ENCODE peak calls at places on chromosomes 2 and 18, in eight cellular contexts. F is MM.1S, O is Peyer's patch, J is PC-3, Q is RWPE2, M is cardiac muscle cell, R is IMR-90, P is breast epithelium. N is an unnamed sample.

GRCh38 chr18:48933578-48934399 is 17.0 kb downstream of the SMAD7 start:
- DNase-seq in F (peak), O (no peak), J (no peak), P (no peak), R (no peak), M (no peak), Q (no peak), N (no peak)

GRCh38 chr18:26617151-26617554 is 68.8 kb upstream of the KCTD1 start:
- DNase-seq in J (peak), M (no peak), Q (no peak), F (no peak), O (no peak), P (no peak), R (peak), N (peak)

GRCh38 chr18:49861659-49862058 is 48.3 kb upstream of the ACAA2 start:
- DNase-seq in O (no peak), F (peak), J (peak), P (no peak), M (no peak), R (no peak), Q (no peak), N (peak)

GRCh38 chr18:79935925-79936324 is 15.5 kb downstream of the SLC66A2 start:
- DNase-seq in R (no peak), O (peak), J (no peak), Q (peak), F (no peak), M (no peak), P (peak), N (no peak)

GRCh38 chr2:9756692-9757250 is 86.5 kb upstream of the TAF1B start:
- DNase-seq in R (no peak), O (no peak), P (no peak), Q (no peak), F (no peak), M (no peak), J (no peak), N (no peak)

GRCh38 chr2:226215902-226216503 is 583.6 kb downstream of the IRS1 start:
- DNase-seq in R (peak), F (peak), P (peak), J (peak), M (peak), Q (no peak), O (peak), N (peak)

GRCh38 chr18:23204589-23205235 is 69.4 kb downstream of the CABLES1 start:
- DNase-seq in F (no peak), J (no peak), O (no peak), R (no peak), P (no peak), M (no peak), Q (no peak), N (no peak)

GRCh38 chr2:1097086-1097485 is 146.4 kb downstream of the SNTG2 start:
- DNase-seq in F (no peak), P (no peak), M (no peak), J (no peak), R (no peak), O (no peak), Q (no peak), N (no peak)

GRCh38 chr2:33210626-33211025 is 263.9 kb downstream of the LTBP1 start:
- DNase-seq in P (no peak), J (peak), Q (no peak), O (no peak), M (no peak), R (peak), F (no peak), N (no peak)

GRCh38 chr2:30978044-30978443 is 160.2 kb downstream of the GALNT14 start:
- DNase-seq in Q (no peak), J (no peak), P (no peak), M (no peak), R (no peak), F (no peak), O (no peak), N (no peak)

GRCh38 chr2:58906151-58906645 is 665.1 kb upstream of the FANCL start:
- DNase-seq in F (no peak), Q (no peak), R (no peak), P (no peak), M (no peak), J (peak), O (no peak), N (no peak)

GRCh38 chr2:199273043-199273647 is 184.6 kb downstream of the SATB2 start:
- DNase-seq in O (no peak), J (peak), M (no peak), P (no peak), Q (no peak), R (peak), F (no peak), N (peak)

GRCh38 chr18:57898506-57899124 is 95.5 kb upstream of the ATP8B1 start:
- DNase-seq in R (peak), F (no peak), O (no peak), J (peak), M (no peak), P (no peak), Q (no peak), N (peak)

GRCh38 chr2:172434821-172435607 is 7.6 kb downstream of the ITGA6 start:
- DNase-seq in M (no peak), F (peak), Q (no peak), J (no peak), R (peak), O (peak), P (no peak), N (no peak)

GRCh38 chr2:55228224-55228563 is 3.9 kb downstream of the CLHC1 start:
- DNase-seq in O (no peak), M (no peak), R (no peak), Q (no peak), F (no peak), P (no peak), J (no peak), N (no peak)
- H3K4me3 ChIP-seq in O (no peak), M (no peak), R (no peak), Q (no peak), F (no peak), P (no peak), J (no peak), N (no peak)

DNA sequence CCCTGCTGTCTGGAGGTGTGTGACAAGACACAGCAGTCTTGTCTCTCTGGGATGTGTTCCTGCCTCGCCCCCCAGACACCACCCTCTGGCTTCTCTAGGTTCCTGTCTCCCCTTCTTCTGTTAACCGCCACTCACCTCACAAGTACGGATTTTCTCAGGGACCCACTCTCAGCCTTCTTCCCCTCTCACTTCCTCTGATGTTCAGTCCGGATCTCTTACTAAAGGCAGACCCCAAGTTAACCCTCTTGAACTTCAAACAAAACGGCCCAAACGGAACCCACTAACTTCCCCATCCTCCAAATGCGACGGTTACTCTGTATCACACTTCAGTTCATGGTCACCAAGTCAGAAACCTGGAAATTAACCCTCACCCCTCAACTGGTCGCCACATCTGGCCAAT is 32.0 kb downstream of the B4GALT6 start:
- DNase-seq in O (no peak), Q (no peak), M (no peak), R (no peak), P (no peak), F (no peak), J (no peak), N (no peak)
- TF ChIP-seq CTCF in O (no peak), Q (no peak), M (no peak), R (no peak), P (no peak), F (no peak), J (no peak), N (no peak)

DNA sequence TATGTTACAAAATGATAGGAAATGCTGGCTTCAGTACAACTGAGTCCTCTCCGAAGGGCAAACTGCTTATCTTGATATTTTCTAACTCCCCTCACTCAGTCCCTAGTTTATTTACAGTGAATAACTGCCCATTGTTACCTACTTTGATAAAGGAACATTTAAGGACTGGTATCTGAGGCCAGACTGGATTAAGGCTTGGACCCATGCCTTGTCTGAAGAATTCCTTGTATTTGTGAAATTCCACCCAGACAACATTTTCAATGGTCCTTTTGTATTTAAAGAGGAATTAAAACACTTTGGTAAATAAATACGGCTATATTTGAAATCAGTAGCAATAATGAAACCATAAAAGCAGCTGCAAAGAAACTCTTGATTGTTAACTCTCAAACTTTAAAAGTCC is 58.3 kb downstream of the PELI1 start:
- DNase-seq in M (no peak), Q (no peak), J (no peak), P (no peak), R (no peak), F (no peak), O (no peak), N (no peak)
- H3K27ac ChIP-seq in M (no peak), Q (no peak), J (no peak), P (no peak), R (no peak), F (no peak), O (no peak), N (no peak)

GRCh38 chr18:38587571-38587970 is 1022.0 kb upstream of the CELF4 start:
- DNase-seq in F (no peak), Q (no peak), M (no peak), P (no peak), O (no peak), R (no peak), J (no peak), N (no peak)

GRCh38 chr18:38586327-38586726 is 1020.7 kb upstream of the CELF4 start:
- DNase-seq in P (no peak), J (no peak), O (no peak), M (no peak), Q (no peak), F (no peak), R (no peak), N (no peak)
- H3K4me3 ChIP-seq in P (no peak), J (no peak), O (no peak), M (no peak), Q (no peak), F (no peak), R (no peak), N (no peak)

DNA sequence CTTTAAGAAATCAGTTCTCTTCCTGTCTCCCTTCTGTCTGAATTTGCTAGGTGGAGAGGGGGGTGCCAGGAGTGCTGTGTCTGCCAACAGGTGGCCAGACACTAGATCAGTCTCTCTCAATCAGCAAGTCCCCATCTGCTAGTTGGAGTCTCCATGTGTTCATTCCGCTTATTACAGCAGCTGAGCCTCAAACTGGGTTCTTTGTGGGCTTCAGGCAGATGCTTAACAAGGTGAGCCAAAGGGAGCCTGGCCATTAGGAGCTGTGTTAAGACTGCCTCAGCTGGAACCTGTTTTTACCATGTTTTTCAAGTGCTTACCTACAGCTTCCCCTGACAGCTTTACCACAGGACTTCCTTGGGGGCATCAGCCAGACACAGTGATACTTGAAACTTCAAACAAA is 401.9 kb downstream of the LRP1B start:
- DNase-seq in Q (no peak), M (no peak), F (peak), P (no peak), J (no peak), O (no peak), R (no peak), N (no peak)
- TF ChIP-seq CTCF in Q (no peak), M (no peak), F (no peak), P (no peak), J (no peak), O (no peak), R (no peak), N (no peak)

N was measured in A673.